ENCODE peak calls at places on chromosomes 2 and 18, in five cellular contexts. One of them, this sample, is unnamed.

GRCh38 chr2:69119541-69119940 is 106.6 kb downstream of the ANTXR1 start:
- DNase-seq in heart right ventricle: no peak
- DNase-seq in transverse colon: no peak
- DNase-seq in tibial artery: no peak
- DNase-seq in PC-9: no peak
- DNase-seq in this sample: no peak

GRCh38 chr2:50922506-50922905 is 109.4 kb downstream of the NRXN1 start:
- DNase-seq in heart right ventricle: no peak
- DNase-seq in transverse colon: no peak
- DNase-seq in PC-9: no peak
- DNase-seq in tibial artery: no peak
- DNase-seq in this sample: no peak

GRCh38 chr2:221289389-221289788 is 282.7 kb downstream of the EPHA4 start:
- DNase-seq in tibial artery: no peak
- DNase-seq in PC-9: no peak
- DNase-seq in heart right ventricle: no peak
- DNase-seq in transverse colon: no peak
- DNase-seq in this sample: no peak

GRCh38 chr2:54606393-54606973 is 117.0 kb upstream of the EML6 start:
- DNase-seq in tibial artery: no peak
- DNase-seq in heart right ventricle: no peak
- DNase-seq in PC-9: no peak
- DNase-seq in transverse colon: no peak
- DNase-seq in this sample: no peak

GRCh38 chr2:127655209-127656073 is 9.5 kb downstream of the GPR17 start:
- DNase-seq in tibial artery: no peak
- DNase-seq in transverse colon: no peak
- DNase-seq in heart right ventricle: peak
- DNase-seq in PC-9: no peak
- DNase-seq in this sample: no peak

GRCh38 chr2:218851286-218851685 is 8.3 kb upstream of the WNT6 start:
- DNase-seq in heart right ventricle: no peak
- DNase-seq in transverse colon: no peak
- DNase-seq in tibial artery: no peak
- DNase-seq in PC-9: no peak
- DNase-seq in this sample: no peak

GRCh38 chr2:211437396-211437795 is 881.0 kb downstream of the CPS1 start:
- DNase-seq in PC-9: no peak
- DNase-seq in heart right ventricle: no peak
- DNase-seq in transverse colon: no peak
- DNase-seq in tibial artery: no peak
- DNase-seq in this sample: no peak

GRCh38 chr18:49561377-49562193 is at the start of gene LIPG:
- DNase-seq in heart right ventricle: no peak
- DNase-seq in tibial artery: no peak
- DNase-seq in transverse colon: peak
- DNase-seq in PC-9: peak
- DNase-seq in this sample: peak

GRCh38 chr2:84897773-84898172 is 7.7 kb upstream of the TMSB10 start:
- DNase-seq in PC-9: no peak
- DNase-seq in heart right ventricle: no peak
- DNase-seq in transverse colon: no peak
- DNase-seq in tibial artery: no peak
- DNase-seq in this sample: no peak

GRCh38 chr2:33094303-33094702 is 147.6 kb downstream of the LTBP1 start:
- DNase-seq in tibial artery: no peak
- DNase-seq in PC-9: no peak
- DNase-seq in transverse colon: no peak
- DNase-seq in heart right ventricle: no peak
- DNase-seq in this sample: no peak

GRCh38 chr18:6781846-6782245 is 52.3 kb downstream of the ARHGAP28 start:
- DNase-seq in tibial artery: no peak
- DNase-seq in PC-9: no peak
- DNase-seq in heart right ventricle: no peak
- DNase-seq in transverse colon: no peak
- DNase-seq in this sample: peak

GRCh38 chr18:35454803-35455202 is 43.0 kb downstream of the INO80C start:
- DNase-seq in transverse colon: no peak
- DNase-seq in heart right ventricle: no peak
- DNase-seq in tibial artery: no peak
- DNase-seq in PC-9: no peak
- DNase-seq in this sample: no peak

GRCh38 chr2:86292571-86293515 is 44.6 kb downstream of the REEP1 start:
- DNase-seq in tibial artery: no peak
- DNase-seq in PC-9: no peak
- DNase-seq in heart right ventricle: no peak
- DNase-seq in transverse colon: no peak
- DNase-seq in this sample: no peak

GRCh38 chr2:218261424-218262273 is 834 bp downstream of the GPBAR1 start:
- DNase-seq in tibial artery: no peak
- DNase-seq in transverse colon: no peak
- DNase-seq in PC-9: no peak
- DNase-seq in heart right ventricle: no peak
- DNase-seq in this sample: no peak

GRCh38 chr2:141113301-141113700 is 1017.5 kb downstream of the LRP1B start:
- DNase-seq in tibial artery: no peak
- DNase-seq in heart right ventricle: no peak
- DNase-seq in transverse colon: no peak
- DNase-seq in PC-9: no peak
- DNase-seq in this sample: no peak

GRCh38 chr2:228048838-228049490 is 132.5 kb downstream of the SPHKAP start:
- DNase-seq in tibial artery: no peak
- DNase-seq in transverse colon: peak
- DNase-seq in PC-9: peak
- DNase-seq in heart right ventricle: no peak
- DNase-seq in this sample: peak

GRCh38 chr2:230614913-230615332 is 97.7 kb upstream of the CAB39 start:
- DNase-seq in heart right ventricle: no peak
- DNase-seq in PC-9: no peak
- DNase-seq in transverse colon: peak
- DNase-seq in tibial artery: no peak
- DNase-seq in this sample: no peak

GRCh38 chr2:174612960-174613359 is 15.4 kb upstream of the WIPF1 start:
- DNase-seq in PC-9: no peak
- DNase-seq in heart right ventricle: no peak
- DNase-seq in tibial artery: no peak
- DNase-seq in transverse colon: no peak
- DNase-seq in this sample: no peak

GRCh38 chr2:174611006-174611405 is 13.4 kb upstream of the WIPF1 start:
- DNase-seq in transverse colon: no peak
- DNase-seq in tibial artery: no peak
- DNase-seq in heart right ventricle: no peak
- DNase-seq in PC-9: no peak
- DNase-seq in this sample: no peak

GRCh38 chr2:174610243-174610995 is 12.8 kb upstream of the WIPF1 start:
- DNase-seq in transverse colon: no peak
- DNase-seq in tibial artery: no peak
- DNase-seq in heart right ventricle: no peak
- DNase-seq in PC-9: no peak
- DNase-seq in this sample: no peak

GRCh38 chr2:174613545-174613944 is 15.9 kb upstream of the WIPF1 start:
- DNase-seq in transverse colon: no peak
- DNase-seq in PC-9: no peak
- DNase-seq in heart right ventricle: no peak
- DNase-seq in tibial artery: no peak
- DNase-seq in this sample: no peak

DNA sequence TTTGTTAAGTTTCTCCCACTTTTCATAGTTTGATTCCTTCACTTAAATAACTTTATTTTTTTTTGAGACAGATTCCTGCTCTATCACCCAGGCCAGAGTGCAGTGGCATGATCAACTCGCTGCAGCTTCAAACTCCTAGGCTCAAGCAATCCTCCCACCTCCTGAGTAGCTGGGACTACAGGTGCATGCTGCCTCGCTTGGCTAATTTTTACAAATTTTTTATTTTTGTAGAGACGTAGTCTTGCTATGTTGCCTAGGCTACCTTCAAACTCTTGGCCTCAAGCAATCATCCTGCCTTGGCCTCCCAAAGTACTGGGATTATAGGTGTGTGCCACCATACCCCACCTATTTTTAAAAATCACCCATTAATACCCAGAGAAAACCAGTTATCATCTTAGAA is 14.2 kb upstream of the WIPF1 start:
- DNase-seq in transverse colon: no peak
- DNase-seq in tibial artery: no peak
- DNase-seq in heart right ventricle: no peak
- DNase-seq in PC-9: no peak
- DNase-seq in this sample: no peak
- H3K27ac ChIP-seq in transverse colon: no peak
- H3K27ac ChIP-seq in tibial artery: no peak
- H3K27ac ChIP-seq in heart right ventricle: no peak
- H3K27ac ChIP-seq in PC-9: no peak
- H3K27ac ChIP-seq in this sample: no peak

GRCh38 chr2:70498054-70498453 is 55.6 kb downstream of the TGFA start:
- DNase-seq in PC-9: peak
- DNase-seq in transverse colon: no peak
- DNase-seq in heart right ventricle: no peak
- DNase-seq in tibial artery: no peak
- DNase-seq in this sample: peak
- TF ChIP-seq CTCF in PC-9: peak
- TF ChIP-seq CTCF in transverse colon: peak
- TF ChIP-seq CTCF in heart right ventricle: no peak
- TF ChIP-seq CTCF in tibial artery: no peak
- TF ChIP-seq CTCF in this sample: no peak

GRCh38 chr2:171547256-171547655 is 25.0 kb downstream of the CYBRD1 start:
- DNase-seq in heart right ventricle: no peak
- DNase-seq in transverse colon: no peak
- DNase-seq in PC-9: no peak
- DNase-seq in tibial artery: no peak
- DNase-seq in this sample: no peak
- H3K27ac ChIP-seq in heart right ventricle: no peak
- H3K27ac ChIP-seq in transverse colon: no peak
- H3K27ac ChIP-seq in PC-9: no peak
- H3K27ac ChIP-seq in tibial artery: no peak
- H3K27ac ChIP-seq in this sample: no peak

DNA sequence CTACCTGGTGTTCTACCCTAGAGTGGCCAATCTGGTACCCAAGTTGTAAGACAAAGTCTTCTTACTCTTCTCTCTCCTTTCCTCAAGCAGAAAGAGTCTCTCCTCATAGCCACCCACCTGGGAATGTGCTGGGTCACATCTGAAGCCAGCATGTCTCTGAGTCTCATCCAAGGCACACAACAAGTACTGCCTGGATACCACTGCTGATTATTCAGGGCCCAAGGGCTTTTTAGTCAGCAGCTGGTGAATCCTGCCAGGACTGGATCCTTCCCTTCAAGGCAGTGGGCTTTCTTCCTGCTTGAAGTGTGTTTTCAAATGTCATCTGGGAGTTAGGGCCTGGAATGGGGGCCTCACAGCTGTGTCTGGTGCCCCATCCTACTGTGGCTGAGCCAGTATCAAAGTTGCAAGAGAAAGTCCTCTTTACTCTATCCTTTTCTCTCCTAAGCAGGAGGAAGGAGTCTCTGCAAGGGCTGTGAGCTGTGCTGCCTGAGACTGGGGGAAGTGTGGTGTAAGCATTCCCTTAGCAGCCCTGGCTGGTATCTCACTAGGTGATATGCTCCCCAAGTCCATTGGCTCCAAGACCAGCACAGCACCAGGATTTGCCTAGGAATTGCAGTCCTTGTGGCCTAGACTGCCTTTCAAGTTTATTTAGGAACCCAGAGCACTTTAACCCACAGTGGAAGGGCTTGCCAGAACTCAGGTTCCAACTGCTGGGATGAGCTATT is 27.2 kb downstream of the OXER1 start:
- DNase-seq in transverse colon: no peak
- DNase-seq in PC-9: no peak
- DNase-seq in tibial artery: no peak
- DNase-seq in heart right ventricle: no peak
- DNase-seq in this sample: no peak
- TF ChIP-seq CTCF in transverse colon: no peak
- TF ChIP-seq CTCF in PC-9: no peak
- TF ChIP-seq CTCF in tibial artery: no peak
- TF ChIP-seq CTCF in heart right ventricle: no peak
- TF ChIP-seq CTCF in this sample: no peak